ENCODE peak calls at places on chromosomes 5 and 9, in five cellular contexts. R is adrenal gland, V is neural crest cell, H is GM13977, T is progenitor cell of endocrine pancreas. B is an unnamed sample.

GRCh38 chr5:118891252-118891651 is 97.1 kb downstream of the DTWD2 start:
- DNase-seq in R (no peak), V (no peak), H (no peak), T (no peak), B (no peak)

GRCh38 chr5:2702096-2702879 is 49.2 kb downstream of the IRX2 start:
- DNase-seq in R (no peak), V (no peak), H (no peak), T (no peak), B (peak)

GRCh38 chr5:72079288-72079687 is 28.0 kb upstream of the MAP1B start:
- DNase-seq in R (peak), V (peak), H (no peak), T (no peak), B (no peak)

GRCh38 chr5:138000102-138000723 is 32.7 kb downstream of the FAM13B start:
- DNase-seq in R (peak), V (no peak), H (no peak), T (no peak), B (no peak)

GRCh38 chr9:110126986-110127864 is 80.7 kb downstream of the C9orf152 start:
- DNase-seq in R (peak), V (no peak), H (no peak), T (no peak), B (no peak)

GRCh38 chr5:159050408-159051091 is 49.2 kb downstream of the EBF1 start:
- DNase-seq in R (no peak), V (no peak), H (peak), T (no peak), B (no peak)

GRCh38 chr5:172943283-172943841 is 15.9 kb upstream of the RPL26L1 start:
- DNase-seq in R (no peak), V (no peak), H (no peak), T (no peak), B (no peak)

GRCh38 chr5:34571380-34572041 is 84.6 kb upstream of the RAI14 start:
- DNase-seq in R (no peak), V (no peak), H (no peak), T (no peak), B (no peak)

GRCh38 chr5:180332051-180332517 is 21.1 kb downstream of the GFPT2 start:
- DNase-seq in R (no peak), V (no peak), H (no peak), T (no peak), B (peak)

GRCh38 chr5:31853398-31854135 is 214.6 kb downstream of the PDZD2 start:
- DNase-seq in R (no peak), V (no peak), H (no peak), T (no peak), B (no peak)

GRCh38 chr5:104186100-104186499 is 623.5 kb upstream of the NUDT12 start:
- DNase-seq in R (no peak), V (no peak), H (no peak), T (no peak), B (no peak)

GRCh38 chr5:134003064-134003956 is 1.5 kb downstream of the VDAC1 start:
- DNase-seq in R (no peak), V (no peak), H (no peak), T (no peak), B (no peak)

GRCh38 chr9:84969084-84969483 is 299.6 kb downstream of the NTRK2 start:
- DNase-seq in R (no peak), V (no peak), H (no peak), T (no peak), B (no peak)

GRCh38 chr5:34849253-34849652 is 10.3 kb downstream of the TTC23L start:
- DNase-seq in R (no peak), V (no peak), H (no peak), T (no peak), B (no peak)

GRCh38 chr9:71706172-71706571 is 62.1 kb downstream of the CEMIP2 start:
- DNase-seq in R (no peak), V (no peak), H (no peak), T (no peak), B (no peak)

GRCh38 chr9:114016101-114016500 is 62.0 kb downstream of the AMBP start:
- DNase-seq in R (no peak), V (no peak), H (no peak), T (peak), B (peak)

GRCh38 chr5:98768160-98769005 is 5.1 kb upstream of the RGMB start:
- DNase-seq in R (peak), V (peak), H (peak), T (peak), B (peak)

GRCh38 chr5:44603496-44604272 is 205.1 kb upstream of the MRPS30 start:
- DNase-seq in R (no peak), V (no peak), H (no peak), T (no peak), B (no peak)

GRCh38 chr9:89473762-89474469 is 24.0 kb downstream of the SEMA4D start:
- DNase-seq in R (no peak), V (no peak), H (no peak), T (no peak), B (no peak)

GRCh38 chr5:35938518-35939227 is at the start of gene CAPSL:
- DNase-seq in R (peak), V (peak), H (peak), T (peak), B (no peak)

GRCh38 chr9:104900871-104901270 is 27.1 kb downstream of the ABCA1 start:
- DNase-seq in R (no peak), V (no peak), H (no peak), T (no peak), B (no peak)

GRCh38 chr5:36569456-36569855 is 37.0 kb upstream of the SLC1A3 start:
- DNase-seq in R (no peak), V (no peak), H (no peak), T (no peak), B (no peak)

GRCh38 chr5:157086751-157087359 is 22.0 kb downstream of the HAVCR2 start:
- DNase-seq in R (no peak), V (no peak), H (no peak), T (no peak), B (no peak)

GRCh38 chr9:123069010-123069481 is 35.6 kb downstream of the GPR21 start:
- DNase-seq in R (no peak), V (no peak), H (no peak), T (no peak), B (no peak)

GRCh38 chr5:43117092-43117491 is 3.6 kb upstream of the ZNF131 start:
- DNase-seq in R (no peak), V (no peak), H (no peak), T (no peak), B (no peak)

GRCh38 chr9:90985631-90986030 is 184.0 kb downstream of the SYK start:
- DNase-seq in R (no peak), V (no peak), H (no peak), T (no peak), B (no peak)

GRCh38 chr5:56545016-56545415 is 270.3 kb upstream of the MAP3K1 start:
- DNase-seq in R (no peak), V (no peak), H (no peak), T (no peak), B (no peak)

GRCh38 chr5:74673011-74673790 is 11.8 kb upstream of the HEXB start:
- DNase-seq in R (peak), V (no peak), H (no peak), T (no peak), B (no peak)

GRCh38 chr9:19101203-19101602 is 1.5 kb downstream of the HAUS6 start:
- DNase-seq in R (no peak), V (no peak), H (no peak), T (no peak), B (no peak)

GRCh38 chr5:134463991-134464760 is 52.5 kb upstream of the CDKN2AIPNL start:
- DNase-seq in R (no peak), V (no peak), H (no peak), T (no peak), B (no peak)

GRCh38 chr5:136994154-136994553 is 505.0 kb downstream of the SPOCK1 start:
- DNase-seq in R (no peak), V (no peak), H (no peak), T (no peak), B (no peak)

GRCh38 chr9:81621785-81622243 is 67.5 kb downstream of the TLE1 start:
- DNase-seq in R (no peak), V (peak), H (no peak), T (no peak), B (no peak)

GRCh38 chr5:154236011-154236410 is 45.5 kb downstream of the GALNT10 start:
- DNase-seq in R (no peak), V (no peak), H (no peak), T (no peak), B (no peak)

DNA sequence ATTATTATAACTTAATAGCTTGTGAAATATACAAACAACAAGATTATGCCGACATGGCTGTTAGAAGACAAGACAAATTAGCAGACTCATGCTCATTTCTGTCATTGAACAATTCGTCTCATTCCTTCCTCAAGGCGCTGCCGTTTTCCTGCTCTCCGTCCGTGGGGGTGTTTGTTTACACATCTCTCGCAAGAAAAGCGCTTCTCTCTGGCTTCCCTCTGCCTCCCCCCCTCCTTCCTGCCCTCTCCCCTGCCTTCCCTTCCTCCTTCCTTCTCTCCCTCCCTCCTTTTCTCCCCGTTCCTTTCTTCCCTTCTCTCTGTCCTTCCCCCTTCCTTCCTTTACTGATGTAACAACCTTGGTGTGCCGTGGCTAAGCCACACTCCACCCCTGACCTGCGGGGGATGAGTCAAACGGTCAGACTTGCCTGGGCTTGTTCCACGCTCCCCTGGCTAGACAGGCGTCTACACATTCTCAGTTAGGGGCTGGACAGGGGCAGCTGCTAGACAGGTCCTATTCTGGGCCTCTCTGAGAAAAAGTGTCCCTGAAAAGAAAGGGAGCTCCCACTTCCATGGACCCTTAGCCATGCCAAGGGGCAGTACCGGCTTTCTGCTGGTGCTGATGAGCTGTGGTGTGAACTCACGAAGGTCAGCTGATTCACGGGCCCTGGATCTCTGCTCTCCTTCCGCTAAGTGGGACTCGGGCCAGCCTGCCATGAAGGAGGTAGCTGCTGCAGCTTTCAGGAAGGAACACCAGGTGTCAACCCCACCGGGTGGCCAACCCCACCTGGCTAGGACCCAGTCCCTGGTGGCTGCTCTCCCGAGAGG is 32.0 kb upstream of the SPTLC1 start:
- DNase-seq in R (peak), V (no peak), H (peak), T (no peak), B (peak)
- TF ChIP-seq CTCF in R (no peak), V (no peak), H (no peak), T (no peak), B (peak)

GRCh38 chr5:161096006-161096405 is 244.0 kb upstream of the ATP10B start:
- DNase-seq in R (no peak), V (no peak), H (no peak), T (no peak), B (no peak)

GRCh38 chr5:161096591-161096990 is 244.6 kb upstream of the ATP10B start:
- DNase-seq in R (no peak), V (no peak), H (no peak), T (no peak), B (no peak)

GRCh38 chr5:161098516-161098915 is 246.5 kb upstream of the ATP10B start:
- DNase-seq in R (no peak), V (no peak), H (no peak), T (no peak), B (no peak)

GRCh38 chr5:161093105-161093504 is 241.1 kb upstream of the ATP10B start:
- DNase-seq in R (no peak), V (no peak), H (no peak), T (no peak), B (no peak)

DNA sequence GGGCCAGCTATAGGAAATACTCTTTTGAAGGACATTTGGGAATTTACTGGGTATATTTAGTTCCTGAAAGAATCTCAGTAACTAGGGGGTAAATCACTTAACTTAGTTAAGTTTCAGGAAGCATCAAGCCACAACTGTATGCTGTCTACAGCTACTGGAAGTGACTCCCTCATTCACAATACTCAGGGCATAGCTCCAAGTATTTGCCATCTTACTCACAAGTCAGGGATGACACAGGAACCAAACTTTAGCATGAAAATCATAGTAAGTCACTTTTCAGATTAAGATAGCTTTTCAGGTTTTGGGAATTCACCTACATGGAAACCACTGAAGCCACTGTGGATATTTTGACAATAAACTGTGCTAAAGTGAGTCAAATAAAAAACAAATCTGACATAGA is 242.4 kb upstream of the ATP10B start:
- DNase-seq in R (no peak), V (no peak), H (no peak), T (no peak), B (no peak)
- TF ChIP-seq CTCF in R (no peak), V (no peak), H (no peak), T (no peak), B (no peak)

GRCh38 chr5:141121563-141121962 is at the start of gene PCDHB4:
- DNase-seq in R (no peak), V (no peak), H (no peak), T (no peak), B (no peak)
- TF ChIP-seq CTCF in R (peak), V (no peak), H (no peak), T (no peak), B (no peak)

GRCh38 chr5:935510-936084 is 42.9 kb downstream of the TRIP13 start:
- DNase-seq in R (no peak), V (no peak), H (no peak), T (no peak), B (peak)

GRCh38 chr5:936149-937144 is 43.8 kb downstream of the TRIP13 start:
- DNase-seq in R (no peak), V (no peak), H (no peak), T (no peak), B (peak)

GRCh38 chr5:939368-939767 is 46.7 kb downstream of the TRIP13 start:
- DNase-seq in R (no peak), V (no peak), H (no peak), T (no peak), B (peak)

GRCh38 chr5:933251-933861 is 40.7 kb downstream of the TRIP13 start:
- DNase-seq in R (peak), V (no peak), H (no peak), T (no peak), B (no peak)

GRCh38 chr5:937151-937924 is 44.7 kb downstream of the TRIP13 start:
- DNase-seq in R (no peak), V (no peak), H (no peak), T (no peak), B (peak)
- TF ChIP-seq CTCF in R (no peak), V (no peak), H (no peak), T (no peak), B (no peak)

DNA sequence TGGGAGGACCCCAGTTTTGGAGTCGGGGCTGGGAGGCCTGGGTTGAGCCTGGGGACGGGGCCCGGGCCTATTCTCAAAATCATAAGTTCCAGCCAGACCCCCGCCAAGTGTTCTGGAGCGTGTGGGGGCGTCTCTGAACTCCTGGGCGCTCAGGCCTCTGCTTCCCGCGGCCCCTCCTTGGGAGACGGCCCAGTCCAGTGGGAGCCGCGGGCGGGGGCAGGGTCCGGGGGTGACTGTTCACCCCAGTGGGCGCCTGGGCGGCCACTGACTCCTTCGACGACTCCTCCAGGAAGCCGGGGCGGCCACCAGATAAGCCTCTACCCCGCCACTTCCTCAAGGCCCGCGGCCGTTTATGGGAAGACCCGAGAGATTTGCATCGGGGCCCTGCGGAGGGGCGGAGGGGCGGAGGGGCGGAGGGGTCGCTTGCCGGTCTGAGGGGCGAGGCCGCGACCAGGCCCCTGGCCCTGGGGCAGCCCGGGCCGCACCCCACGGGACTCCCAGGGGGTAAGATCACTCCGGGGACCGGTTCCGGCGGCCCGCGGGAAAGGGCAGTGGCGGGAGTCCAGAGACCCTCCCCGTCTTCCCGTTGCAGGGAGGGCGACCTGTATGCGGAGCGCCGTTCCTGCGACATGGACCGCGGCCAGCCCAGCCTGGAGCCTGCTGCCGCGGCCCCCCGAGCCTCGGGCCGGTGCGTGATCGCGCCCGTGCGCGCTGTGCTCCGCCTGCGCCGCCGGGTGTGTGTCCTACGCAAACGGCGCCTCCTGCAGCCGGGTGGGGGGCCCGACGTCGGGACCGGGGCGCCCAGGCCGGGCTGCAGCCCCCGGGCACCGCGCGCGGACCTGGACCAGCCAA is 761 bp downstream of the TOR4A start:
- DNase-seq in R (no peak), V (no peak), H (no peak), T (no peak), B (no peak)
- TF ChIP-seq CTCF in R (no peak), V (no peak), H (no peak), T (no peak), B (no peak)

DNA sequence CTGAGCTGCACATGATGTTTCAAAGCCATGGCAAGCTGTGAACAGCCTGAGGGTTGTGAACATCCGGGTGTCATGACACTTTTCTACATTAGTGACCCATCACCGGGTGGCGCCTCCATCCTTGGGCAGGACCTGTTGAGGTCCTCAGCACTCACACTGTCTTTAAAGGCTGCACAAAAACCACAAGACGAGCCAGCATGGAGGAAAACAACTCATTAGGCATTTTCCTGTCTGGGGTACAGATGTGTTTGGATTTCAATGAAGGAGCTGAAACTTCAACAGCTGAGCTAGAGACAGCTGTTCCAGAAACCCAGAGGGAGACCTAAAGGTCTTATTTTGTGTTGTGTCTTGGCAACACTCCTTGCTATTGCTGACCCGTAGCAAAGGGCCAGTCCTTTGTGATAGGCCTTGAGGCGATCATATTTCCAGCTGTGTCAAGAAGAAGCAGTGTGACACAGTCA is 151.9 kb upstream of the VLDLR start:
- DNase-seq in R (peak), V (peak), H (no peak), T (no peak), B (no peak)
- TF ChIP-seq CTCF in R (no peak), V (no peak), H (peak), T (no peak), B (peak)

GRCh38 chr9:116288658-116289057 is 135.1 kb downstream of the PAPPA start:
- DNase-seq in R (peak), V (no peak), H (no peak), T (no peak), B (no peak)

GRCh38 chr9:116287721-116288120 is 134.1 kb downstream of the PAPPA start:
- DNase-seq in R (no peak), V (no peak), H (no peak), T (no peak), B (no peak)

GRCh38 chr9:116285320-116285719 is 131.7 kb downstream of the PAPPA start:
- DNase-seq in R (no peak), V (no peak), H (no peak), T (no peak), B (no peak)

GRCh38 chr9:116284518-116284917 is 130.9 kb downstream of the PAPPA start:
- DNase-seq in R (no peak), V (no peak), H (no peak), T (no peak), B (no peak)

DNA sequence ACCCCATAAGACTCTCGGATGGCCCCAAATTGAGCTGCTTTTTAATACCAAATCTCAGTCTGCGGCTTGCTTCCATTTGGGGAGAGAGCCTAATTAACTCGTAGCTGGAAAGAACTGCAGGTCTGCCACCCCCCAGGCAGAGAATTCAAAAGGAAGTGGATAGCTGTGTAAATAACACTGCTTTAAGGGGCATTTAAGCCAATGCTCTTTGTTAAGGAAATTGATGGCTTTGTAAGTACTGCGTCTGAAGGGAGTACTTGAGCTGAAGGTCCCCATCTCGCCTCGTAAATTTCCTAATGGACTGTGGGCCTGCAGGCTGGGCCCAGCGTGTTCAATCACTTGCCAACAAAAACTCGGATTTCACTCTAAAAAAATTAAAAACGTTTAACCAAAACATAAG is 132.7 kb downstream of the PAPPA start:
- DNase-seq in R (no peak), V (no peak), H (no peak), T (no peak), B (no peak)
- TF ChIP-seq CTCF in R (no peak), V (no peak), H (no peak), T (no peak), B (no peak)